ENCODE peak calls at places on chromosomes 4 and X, in five cellular contexts. U is K562, T is SK-N-SH, I is HepG2, O is GM12878. B is an unnamed sample.

GRCh38 chr4:105471566-105472176 is 2.2 kb downstream of the PPA2 start:
- DNase-seq in T (peak), U (peak), I (peak), O (peak), B (peak)

GRCh38 chr4:157221426-157221894 is 932 bp downstream of the GRIA2 start:
- DNase-seq in O (no peak), I (no peak), U (no peak), T (peak), B (no peak)

GRCh38 chrX:79138658-79139241 is 5.7 kb upstream of the GPR174 start:
- DNase-seq in T (no peak), U (no peak), I (no peak), O (peak), B (peak)

GRCh38 chrX:23901805-23902204 is 5.9 kb downstream of the APOO start:
- DNase-seq in U (peak), T (peak), O (peak), I (peak), B (peak)

GRCh38 chrX:144683247-144683646 is 564.1 kb upstream of the SPANXN1 start:
- DNase-seq in U (no peak), I (no peak), O (no peak), T (no peak), B (no peak)

GRCh38 chr4:76779740-76780459 is 118.0 kb downstream of the SOWAHB start:
- DNase-seq in O (no peak), U (no peak), I (no peak), T (no peak), B (no peak)

GRCh38 chr4:18917689-18918088 is 896.1 kb upstream of the LCORL start:
- DNase-seq in U (no peak), O (no peak), T (no peak), I (no peak), B (no peak)

GRCh38 chrX:75781618-75782017 is 3.4 kb downstream of the MAGEE2 start:
- DNase-seq in O (no peak), U (no peak), T (peak), I (no peak), B (no peak)

DNA sequence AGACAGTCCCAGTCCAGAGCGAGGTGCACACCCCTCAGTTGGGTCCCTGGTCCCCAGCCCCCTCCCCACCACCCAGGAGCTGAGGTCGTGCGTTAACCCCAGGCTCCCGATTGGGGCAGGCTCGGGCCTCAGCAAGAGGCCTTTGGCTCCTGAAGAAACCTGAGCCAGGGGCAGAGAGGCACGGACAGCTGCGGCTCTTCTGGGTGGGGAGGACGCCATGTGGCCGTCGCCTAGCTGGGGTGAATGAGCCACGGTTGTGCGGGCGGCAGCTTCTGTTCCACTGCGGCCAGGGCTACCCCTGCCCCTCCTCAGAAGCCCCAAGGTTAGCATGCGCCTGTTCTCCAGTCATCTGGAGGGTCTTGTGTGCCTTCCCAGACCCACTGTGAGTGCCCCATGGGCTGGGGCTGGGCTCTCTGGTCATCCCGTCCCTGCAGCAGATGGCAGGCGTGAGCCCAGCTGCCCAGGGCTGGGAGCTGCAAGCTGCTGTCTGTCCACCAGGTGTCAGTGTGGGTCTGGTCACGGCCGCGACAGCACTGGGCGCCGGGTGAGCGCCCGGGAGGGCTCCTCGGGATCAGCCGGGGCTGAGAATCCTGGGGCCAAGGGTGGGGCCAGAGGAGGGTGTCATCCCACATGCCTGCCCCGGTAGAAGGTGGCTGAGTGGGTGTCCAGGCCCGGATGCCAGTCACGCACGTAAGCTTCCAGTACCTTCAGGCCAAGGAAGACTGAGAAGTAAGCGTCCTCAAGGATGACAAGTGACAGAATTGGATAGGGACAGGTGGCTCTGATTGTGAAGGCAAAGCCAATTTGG is 21.9 kb downstream of the ATP2B3 start:
- DNase-seq in O (no peak), I (peak), U (peak), T (peak), B (peak)
- TF ChIP-seq REST in O (no peak), I (no peak), U (no peak), T (no peak), B (no peak)

DNA sequence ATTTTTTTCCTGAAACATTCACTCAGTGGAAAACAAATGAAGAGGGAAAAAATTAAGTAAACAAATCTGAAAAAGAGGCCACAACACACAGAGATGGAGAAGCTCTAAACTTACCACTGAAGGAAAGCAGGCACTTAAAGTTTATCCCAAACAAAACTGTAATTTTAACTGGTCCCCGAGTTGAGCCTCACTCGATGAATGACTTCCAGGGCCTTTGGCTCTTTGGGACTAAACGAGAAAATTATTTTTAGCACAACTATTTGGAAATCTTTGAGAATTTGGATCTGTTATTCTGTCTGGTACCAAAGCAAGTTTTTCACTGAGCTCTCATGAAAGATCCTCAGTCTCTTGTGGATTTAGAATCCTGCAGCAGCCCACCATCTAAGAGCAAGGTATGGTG is at the start of gene C1QTNF7:
- DNase-seq in I (no peak), U (no peak), T (no peak), O (no peak), B (no peak)
- TF ChIP-seq POLR2AphosphoS5 in I (no peak), U (no peak), T (no peak), O (no peak), B (no peak)

GRCh38 chrX:47210661-47211425 is 7.6 kb upstream of the CDK16 start:
- DNase-seq in U (no peak), O (no peak), T (no peak), I (no peak), B (no peak)

GRCh38 chrX:47215291-47215900 is 3.1 kb upstream of the CDK16 start:
- DNase-seq in U (no peak), O (no peak), T (no peak), I (no peak), B (no peak)

GRCh38 chrX:47214435-47215077 is 3.9 kb upstream of the CDK16 start:
- DNase-seq in O (no peak), T (no peak), I (no peak), U (no peak), B (no peak)

GRCh38 chrX:47209508-47210238 is 8.8 kb upstream of the CDK16 start:
- DNase-seq in U (no peak), I (no peak), O (no peak), T (no peak), B (no peak)

GRCh38 chrX:47212381-47213293 is 5.8 kb upstream of the CDK16 start:
- DNase-seq in O (no peak), I (no peak), U (no peak), T (peak), B (no peak)
- TF ChIP-seq GABPA in O (no peak), I (no peak), U (no peak), T (no peak), B (no peak)

GRCh38 chr4:39043697-39044363 is 11.6 kb upstream of the TMEM156 start:
- DNase-seq in O (peak), U (no peak), T (peak), I (peak), B (no peak)
- TF ChIP-seq REST in O (no peak), U (no peak), T (no peak), I (no peak), B (no peak)

DNA sequence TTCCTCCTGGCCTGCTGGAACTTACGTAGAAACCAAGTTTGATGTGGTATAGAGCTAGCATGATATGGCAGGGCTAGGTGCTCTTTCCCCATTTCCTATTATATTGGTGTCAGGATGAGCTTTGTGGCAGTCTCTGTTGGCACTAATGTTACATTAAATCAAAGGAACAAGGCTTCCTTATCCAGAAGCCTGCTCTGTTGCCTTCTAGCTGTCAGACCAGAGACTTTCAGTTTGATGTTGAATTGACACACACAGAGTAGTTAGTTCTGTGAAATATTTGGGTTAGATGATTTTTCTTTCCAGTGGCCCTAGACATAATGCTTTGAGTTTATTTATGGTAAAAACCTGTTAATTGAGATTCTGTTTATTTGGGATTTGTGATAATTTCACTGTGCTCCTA is 10.0 kb downstream of the CNKSR2 start:
- DNase-seq in T (no peak), I (no peak), O (no peak), U (no peak), B (no peak)
- TF ChIP-seq POLR2AphosphoS5 in T (no peak), I (no peak), O (no peak), U (no peak), B (no peak)

GRCh38 chr4:147339116-147339515 is 141.8 kb upstream of the EDNRA start:
- DNase-seq in I (no peak), O (no peak), T (no peak), U (no peak), B (no peak)
- TF ChIP-seq GABPA in I (no peak), O (no peak), T (no peak), U (no peak), B (no peak)

GRCh38 chrX:13864264-13864663 is 47.4 kb upstream of the GPM6B start:
- DNase-seq in U (no peak), I (no peak), O (no peak), T (no peak), B (no peak)

GRCh38 chrX:13863326-13863725 is 46.4 kb upstream of the GPM6B start:
- DNase-seq in I (no peak), T (no peak), O (no peak), U (no peak), B (no peak)

DNA sequence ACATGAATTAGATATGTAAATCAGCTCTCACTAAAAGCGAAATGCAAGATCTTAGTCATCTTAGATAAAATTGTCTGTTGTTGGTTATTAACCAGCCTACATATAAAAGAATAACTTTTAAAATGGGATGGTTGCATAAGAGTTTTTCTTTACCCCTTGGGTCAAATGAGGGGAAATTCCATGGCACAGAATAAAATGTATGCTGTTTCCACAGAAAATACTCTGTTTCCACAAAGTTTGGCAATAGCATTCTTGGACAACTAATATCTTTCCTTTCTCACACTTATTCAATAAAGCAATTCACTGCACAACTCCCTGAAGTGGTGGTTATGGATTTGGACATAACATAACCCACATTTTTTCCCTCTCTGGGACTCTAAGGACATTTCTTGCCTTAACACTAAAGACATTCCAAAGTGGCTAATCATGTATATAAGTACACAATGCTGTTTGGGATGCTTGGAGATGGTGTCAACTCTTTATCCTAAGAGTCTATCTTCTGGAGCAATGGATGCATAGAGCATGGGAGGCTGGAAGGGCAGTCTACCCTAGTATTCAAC is 51.7 kb upstream of the GPM6B start:
- DNase-seq in T (no peak), I (no peak), U (no peak), O (no peak), B (no peak)
- TF ChIP-seq REST in T (no peak), I (no peak), U (no peak), O (no peak), B (no peak)

GRCh38 chr4:8241895-8242696 is 27.5 kb upstream of the HTRA3 start:
- DNase-seq in U (peak), T (peak), O (no peak), I (peak), B (peak)
- TF ChIP-seq POLR2AphosphoS5 in U (no peak), T (no peak), O (peak), I (no peak), B (no peak)

GRCh38 chr4:122826000-122826595 is 533 bp upstream of the FGF2 start:
- DNase-seq in T (peak), O (no peak), U (no peak), I (no peak), B (no peak)

GRCh38 chr4:122827258-122827887 is 742 bp downstream of the FGF2 start:
- DNase-seq in I (no peak), T (peak), O (peak), U (peak), B (no peak)

GRCh38 chr4:122827899-122828601 is 1.4 kb downstream of the FGF2 start:
- DNase-seq in T (peak), O (peak), U (peak), I (peak), B (no peak)

GRCh38 chr4:122824616-122825015 is 2.0 kb upstream of the FGF2 start:
- DNase-seq in I (no peak), U (no peak), T (no peak), O (no peak), B (no peak)

DNA sequence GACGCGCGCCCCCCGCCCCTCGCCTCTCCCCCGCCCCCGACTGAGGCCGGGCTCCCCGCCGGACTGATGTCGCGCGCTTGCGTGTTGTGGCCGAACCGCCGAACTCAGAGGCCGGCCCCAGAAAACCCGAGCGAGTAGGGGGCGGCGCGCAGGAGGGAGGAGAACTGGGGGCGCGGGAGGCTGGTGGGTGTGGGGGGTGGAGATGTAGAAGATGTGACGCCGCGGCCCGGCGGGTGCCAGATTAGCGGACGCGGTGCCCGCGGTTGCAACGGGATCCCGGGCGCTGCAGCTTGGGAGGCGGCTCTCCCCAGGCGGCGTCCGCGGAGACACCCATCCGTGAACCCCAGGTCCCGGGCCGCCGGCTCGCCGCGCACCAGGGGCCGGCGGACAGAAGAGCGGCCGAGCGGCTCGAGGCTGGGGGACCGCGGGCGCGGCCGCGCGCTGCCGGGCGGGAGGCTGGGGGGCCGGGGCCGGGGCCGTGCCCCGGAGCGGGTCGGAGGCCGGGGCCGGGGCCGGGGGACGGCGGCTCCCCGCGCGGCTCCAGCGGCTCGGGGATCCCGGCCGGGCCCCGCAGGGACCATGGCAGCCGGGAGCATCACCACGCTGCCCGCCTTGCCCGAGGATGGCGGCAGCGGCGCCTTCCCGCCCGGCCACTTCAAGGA is at the start of gene FGF2:
- DNase-seq in O (no peak), I (no peak), T (peak), U (peak), B (no peak)
- TF ChIP-seq GABPA in O (no peak), I (no peak), T (no peak), U (no peak), B (no peak)

DNA sequence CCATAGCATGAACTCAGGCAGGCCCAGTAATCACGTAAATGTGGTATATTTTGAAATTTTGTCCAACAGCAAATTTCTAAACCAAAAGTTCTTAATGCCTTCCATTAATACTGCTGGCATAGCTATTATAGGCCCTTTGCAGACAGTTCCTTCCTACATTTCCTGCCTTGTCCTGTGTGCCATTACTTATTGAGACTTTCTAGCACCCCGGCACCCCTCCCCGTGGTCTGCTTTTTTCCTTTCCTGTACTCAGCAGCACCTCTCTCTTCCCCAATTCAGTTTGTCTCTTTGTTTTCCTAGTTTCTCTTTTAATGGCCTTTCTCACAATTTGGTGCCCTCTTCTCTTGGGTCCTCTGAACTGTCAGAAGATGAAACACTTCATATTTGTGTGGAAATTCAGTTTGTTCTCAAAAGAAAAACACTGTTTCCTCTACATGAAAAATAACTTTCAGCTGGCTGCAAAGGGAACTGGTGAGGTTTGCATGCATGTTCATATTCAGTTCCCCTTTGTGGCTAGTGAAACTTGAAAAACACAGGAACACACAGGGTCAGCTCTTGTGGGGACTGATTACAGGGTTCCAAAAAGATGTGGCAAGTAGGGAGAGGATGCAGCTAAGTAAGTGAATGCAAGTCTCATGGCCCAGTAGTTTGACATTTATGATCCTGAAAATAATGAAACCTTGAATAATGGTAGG is 17.1 kb downstream of the GPR34 start:
- DNase-seq in I (no peak), O (peak), T (no peak), U (no peak), B (peak)
- TF ChIP-seq REST in I (no peak), O (no peak), T (no peak), U (no peak), B (no peak)